ENCODE peak calls at places on chromosomes 6 and 20, in eight cellular contexts. One of them, this sample, is unnamed.

GRCh38 chr6:16168858-16169257 is 40.0 kb downstream of the MYLIP start:
- DNase-seq in esophagus muscularis mucosa: no peak
- DNase-seq in CD8-positive, alpha-beta T cell: no peak
- DNase-seq in AG10803: peak
- DNase-seq in stimulated activated CD4-positive, alpha-beta T cell treated with anti-CD3 and anti-CD28 coated beads, Interleukin-12 subunit alpha, Interleukin-12 subunit beta, amount 100 ng/mL, for 48 hours: no peak
- DNase-seq in bronchial epithelial cell: peak
- DNase-seq in stimulated activated CD8-positive, alpha-beta memory T cell treated with anti-CD3 and anti-CD28 coated beads, Interleukin-12 subunit alpha, Interleukin-12 subunit beta, amount 100 ng/mL, for 4 hours: no peak
- DNase-seq in NCI-H1105 treated with DMSO at 0.1 percent for 48 hours: peak
- DNase-seq in this sample: no peak

GRCh38 chr20:62735331-62735821 is 26.7 kb downstream of the NTSR1 start:
- DNase-seq in stimulated activated CD4-positive, alpha-beta T cell treated with anti-CD3 and anti-CD28 coated beads, Interleukin-12 subunit alpha, Interleukin-12 subunit beta, amount 100 ng/mL, for 48 hours: no peak
- DNase-seq in CD8-positive, alpha-beta T cell: peak
- DNase-seq in esophagus muscularis mucosa: no peak
- DNase-seq in stimulated activated CD8-positive, alpha-beta memory T cell treated with anti-CD3 and anti-CD28 coated beads, Interleukin-12 subunit alpha, Interleukin-12 subunit beta, amount 100 ng/mL, for 4 hours: no peak
- DNase-seq in NCI-H1105 treated with DMSO at 0.1 percent for 48 hours: no peak
- DNase-seq in AG10803: no peak
- DNase-seq in bronchial epithelial cell: no peak
- DNase-seq in this sample: no peak

GRCh38 chr20:49450281-49450707 is 32.2 kb downstream of the KCNB1 start:
- DNase-seq in stimulated activated CD8-positive, alpha-beta memory T cell treated with anti-CD3 and anti-CD28 coated beads, Interleukin-12 subunit alpha, Interleukin-12 subunit beta, amount 100 ng/mL, for 4 hours: no peak
- DNase-seq in stimulated activated CD4-positive, alpha-beta T cell treated with anti-CD3 and anti-CD28 coated beads, Interleukin-12 subunit alpha, Interleukin-12 subunit beta, amount 100 ng/mL, for 48 hours: no peak
- DNase-seq in CD8-positive, alpha-beta T cell: no peak
- DNase-seq in bronchial epithelial cell: no peak
- DNase-seq in NCI-H1105 treated with DMSO at 0.1 percent for 48 hours: peak
- DNase-seq in esophagus muscularis mucosa: no peak
- DNase-seq in AG10803: no peak
- DNase-seq in this sample: no peak

GRCh38 chr20:62287129-62287528 is 15.7 kb upstream of the ADRM1 start:
- DNase-seq in CD8-positive, alpha-beta T cell: no peak
- DNase-seq in stimulated activated CD4-positive, alpha-beta T cell treated with anti-CD3 and anti-CD28 coated beads, Interleukin-12 subunit alpha, Interleukin-12 subunit beta, amount 100 ng/mL, for 48 hours: no peak
- DNase-seq in NCI-H1105 treated with DMSO at 0.1 percent for 48 hours: no peak
- DNase-seq in esophagus muscularis mucosa: no peak
- DNase-seq in AG10803: no peak
- DNase-seq in bronchial epithelial cell: no peak
- DNase-seq in stimulated activated CD8-positive, alpha-beta memory T cell treated with anti-CD3 and anti-CD28 coated beads, Interleukin-12 subunit alpha, Interleukin-12 subunit beta, amount 100 ng/mL, for 4 hours: no peak
- DNase-seq in this sample: no peak

GRCh38 chr6:28323813-28324424 is 12.0 kb downstream of the ZSCAN31 start:
- DNase-seq in stimulated activated CD8-positive, alpha-beta memory T cell treated with anti-CD3 and anti-CD28 coated beads, Interleukin-12 subunit alpha, Interleukin-12 subunit beta, amount 100 ng/mL, for 4 hours: no peak
- DNase-seq in bronchial epithelial cell: no peak
- DNase-seq in CD8-positive, alpha-beta T cell: no peak
- DNase-seq in esophagus muscularis mucosa: no peak
- DNase-seq in AG10803: no peak
- DNase-seq in stimulated activated CD4-positive, alpha-beta T cell treated with anti-CD3 and anti-CD28 coated beads, Interleukin-12 subunit alpha, Interleukin-12 subunit beta, amount 100 ng/mL, for 48 hours: no peak
- DNase-seq in NCI-H1105 treated with DMSO at 0.1 percent for 48 hours: no peak
- DNase-seq in this sample: no peak

GRCh38 chr20:62163485-62163865 is 19.4 kb upstream of the MTG2 start:
- DNase-seq in CD8-positive, alpha-beta T cell: no peak
- DNase-seq in AG10803: no peak
- DNase-seq in bronchial epithelial cell: no peak
- DNase-seq in stimulated activated CD4-positive, alpha-beta T cell treated with anti-CD3 and anti-CD28 coated beads, Interleukin-12 subunit alpha, Interleukin-12 subunit beta, amount 100 ng/mL, for 48 hours: no peak
- DNase-seq in NCI-H1105 treated with DMSO at 0.1 percent for 48 hours: no peak
- DNase-seq in esophagus muscularis mucosa: no peak
- DNase-seq in stimulated activated CD8-positive, alpha-beta memory T cell treated with anti-CD3 and anti-CD28 coated beads, Interleukin-12 subunit alpha, Interleukin-12 subunit beta, amount 100 ng/mL, for 4 hours: no peak
- DNase-seq in this sample: no peak

GRCh38 chr6:145733207-145733606 is 2.1 kb downstream of the EPM2A start:
- DNase-seq in esophagus muscularis mucosa: no peak
- DNase-seq in NCI-H1105 treated with DMSO at 0.1 percent for 48 hours: peak
- DNase-seq in AG10803: no peak
- DNase-seq in stimulated activated CD8-positive, alpha-beta memory T cell treated with anti-CD3 and anti-CD28 coated beads, Interleukin-12 subunit alpha, Interleukin-12 subunit beta, amount 100 ng/mL, for 4 hours: no peak
- DNase-seq in CD8-positive, alpha-beta T cell: no peak
- DNase-seq in bronchial epithelial cell: no peak
- DNase-seq in stimulated activated CD4-positive, alpha-beta T cell treated with anti-CD3 and anti-CD28 coated beads, Interleukin-12 subunit alpha, Interleukin-12 subunit beta, amount 100 ng/mL, for 48 hours: no peak
- DNase-seq in this sample: no peak

GRCh38 chr6:151729829-151730495 is 77.5 kb upstream of the ESR1 start:
- DNase-seq in esophagus muscularis mucosa: no peak
- DNase-seq in stimulated activated CD4-positive, alpha-beta T cell treated with anti-CD3 and anti-CD28 coated beads, Interleukin-12 subunit alpha, Interleukin-12 subunit beta, amount 100 ng/mL, for 48 hours: no peak
- DNase-seq in bronchial epithelial cell: peak
- DNase-seq in AG10803: no peak
- DNase-seq in NCI-H1105 treated with DMSO at 0.1 percent for 48 hours: no peak
- DNase-seq in CD8-positive, alpha-beta T cell: no peak
- DNase-seq in stimulated activated CD8-positive, alpha-beta memory T cell treated with anti-CD3 and anti-CD28 coated beads, Interleukin-12 subunit alpha, Interleukin-12 subunit beta, amount 100 ng/mL, for 4 hours: no peak
- DNase-seq in this sample: no peak

GRCh38 chr6:100057941-100058340 is 63.9 kb upstream of the MCHR2 start:
- DNase-seq in stimulated activated CD8-positive, alpha-beta memory T cell treated with anti-CD3 and anti-CD28 coated beads, Interleukin-12 subunit alpha, Interleukin-12 subunit beta, amount 100 ng/mL, for 4 hours: no peak
- DNase-seq in AG10803: no peak
- DNase-seq in NCI-H1105 treated with DMSO at 0.1 percent for 48 hours: no peak
- DNase-seq in CD8-positive, alpha-beta T cell: no peak
- DNase-seq in esophagus muscularis mucosa: no peak
- DNase-seq in stimulated activated CD4-positive, alpha-beta T cell treated with anti-CD3 and anti-CD28 coated beads, Interleukin-12 subunit alpha, Interleukin-12 subunit beta, amount 100 ng/mL, for 48 hours: no peak
- DNase-seq in bronchial epithelial cell: peak
- DNase-seq in this sample: no peak

GRCh38 chr6:41787219-41787917 is at the start of gene TOMM6:
- DNase-seq in NCI-H1105 treated with DMSO at 0.1 percent for 48 hours: peak
- DNase-seq in stimulated activated CD8-positive, alpha-beta memory T cell treated with anti-CD3 and anti-CD28 coated beads, Interleukin-12 subunit alpha, Interleukin-12 subunit beta, amount 100 ng/mL, for 4 hours: peak
- DNase-seq in AG10803: peak
- DNase-seq in CD8-positive, alpha-beta T cell: peak
- DNase-seq in esophagus muscularis mucosa: peak
- DNase-seq in bronchial epithelial cell: peak
- DNase-seq in stimulated activated CD4-positive, alpha-beta T cell treated with anti-CD3 and anti-CD28 coated beads, Interleukin-12 subunit alpha, Interleukin-12 subunit beta, amount 100 ng/mL, for 48 hours: peak
- DNase-seq in this sample: peak

GRCh38 chr20:2005831-2006426 is 12.1 kb upstream of the PDYN start:
- DNase-seq in bronchial epithelial cell: peak
- DNase-seq in AG10803: peak
- DNase-seq in NCI-H1105 treated with DMSO at 0.1 percent for 48 hours: no peak
- DNase-seq in esophagus muscularis mucosa: no peak
- DNase-seq in CD8-positive, alpha-beta T cell: peak
- DNase-seq in stimulated activated CD4-positive, alpha-beta T cell treated with anti-CD3 and anti-CD28 coated beads, Interleukin-12 subunit alpha, Interleukin-12 subunit beta, amount 100 ng/mL, for 48 hours: peak
- DNase-seq in stimulated activated CD8-positive, alpha-beta memory T cell treated with anti-CD3 and anti-CD28 coated beads, Interleukin-12 subunit alpha, Interleukin-12 subunit beta, amount 100 ng/mL, for 4 hours: peak
- DNase-seq in this sample: peak

GRCh38 chr6:107458687-107459282 is 579 bp downstream of the PDSS2 start:
- DNase-seq in stimulated activated CD4-positive, alpha-beta T cell treated with anti-CD3 and anti-CD28 coated beads, Interleukin-12 subunit alpha, Interleukin-12 subunit beta, amount 100 ng/mL, for 48 hours: peak
- DNase-seq in CD8-positive, alpha-beta T cell: peak
- DNase-seq in NCI-H1105 treated with DMSO at 0.1 percent for 48 hours: peak
- DNase-seq in bronchial epithelial cell: peak
- DNase-seq in AG10803: peak
- DNase-seq in stimulated activated CD8-positive, alpha-beta memory T cell treated with anti-CD3 and anti-CD28 coated beads, Interleukin-12 subunit alpha, Interleukin-12 subunit beta, amount 100 ng/mL, for 4 hours: no peak
- DNase-seq in esophagus muscularis mucosa: no peak
- DNase-seq in this sample: peak

GRCh38 chr20:37421988-37422387 is 76.0 kb downstream of the SRC start:
- DNase-seq in bronchial epithelial cell: no peak
- DNase-seq in esophagus muscularis mucosa: no peak
- DNase-seq in stimulated activated CD8-positive, alpha-beta memory T cell treated with anti-CD3 and anti-CD28 coated beads, Interleukin-12 subunit alpha, Interleukin-12 subunit beta, amount 100 ng/mL, for 4 hours: no peak
- DNase-seq in AG10803: no peak
- DNase-seq in stimulated activated CD4-positive, alpha-beta T cell treated with anti-CD3 and anti-CD28 coated beads, Interleukin-12 subunit alpha, Interleukin-12 subunit beta, amount 100 ng/mL, for 48 hours: no peak
- DNase-seq in CD8-positive, alpha-beta T cell: no peak
- DNase-seq in NCI-H1105 treated with DMSO at 0.1 percent for 48 hours: no peak
- DNase-seq in this sample: no peak

GRCh38 chr6:83309344-83309743 is 116.2 kb downstream of the RWDD2A start:
- DNase-seq in esophagus muscularis mucosa: no peak
- DNase-seq in NCI-H1105 treated with DMSO at 0.1 percent for 48 hours: no peak
- DNase-seq in bronchial epithelial cell: peak
- DNase-seq in stimulated activated CD8-positive, alpha-beta memory T cell treated with anti-CD3 and anti-CD28 coated beads, Interleukin-12 subunit alpha, Interleukin-12 subunit beta, amount 100 ng/mL, for 4 hours: no peak
- DNase-seq in stimulated activated CD4-positive, alpha-beta T cell treated with anti-CD3 and anti-CD28 coated beads, Interleukin-12 subunit alpha, Interleukin-12 subunit beta, amount 100 ng/mL, for 48 hours: no peak
- DNase-seq in CD8-positive, alpha-beta T cell: no peak
- DNase-seq in AG10803: peak
- DNase-seq in this sample: no peak

GRCh38 chr6:89567635-89568390 is 70.7 kb downstream of the LYRM2 start:
- DNase-seq in CD8-positive, alpha-beta T cell: no peak
- DNase-seq in AG10803: no peak
- DNase-seq in esophagus muscularis mucosa: no peak
- DNase-seq in stimulated activated CD8-positive, alpha-beta memory T cell treated with anti-CD3 and anti-CD28 coated beads, Interleukin-12 subunit alpha, Interleukin-12 subunit beta, amount 100 ng/mL, for 4 hours: no peak
- DNase-seq in stimulated activated CD4-positive, alpha-beta T cell treated with anti-CD3 and anti-CD28 coated beads, Interleukin-12 subunit alpha, Interleukin-12 subunit beta, amount 100 ng/mL, for 48 hours: no peak
- DNase-seq in bronchial epithelial cell: no peak
- DNase-seq in NCI-H1105 treated with DMSO at 0.1 percent for 48 hours: no peak
- DNase-seq in this sample: no peak

GRCh38 chr20:62804632-62805364 is at the start of gene OGFR:
- DNase-seq in AG10803: peak
- DNase-seq in esophagus muscularis mucosa: no peak
- DNase-seq in stimulated activated CD8-positive, alpha-beta memory T cell treated with anti-CD3 and anti-CD28 coated beads, Interleukin-12 subunit alpha, Interleukin-12 subunit beta, amount 100 ng/mL, for 4 hours: peak
- DNase-seq in stimulated activated CD4-positive, alpha-beta T cell treated with anti-CD3 and anti-CD28 coated beads, Interleukin-12 subunit alpha, Interleukin-12 subunit beta, amount 100 ng/mL, for 48 hours: peak
- DNase-seq in bronchial epithelial cell: no peak
- DNase-seq in CD8-positive, alpha-beta T cell: peak
- DNase-seq in NCI-H1105 treated with DMSO at 0.1 percent for 48 hours: peak
- DNase-seq in this sample: peak

GRCh38 chr6:137933696-137934095 is 66.6 kb downstream of the TNFAIP3 start:
- DNase-seq in CD8-positive, alpha-beta T cell: no peak
- DNase-seq in NCI-H1105 treated with DMSO at 0.1 percent for 48 hours: no peak
- DNase-seq in AG10803: peak
- DNase-seq in stimulated activated CD8-positive, alpha-beta memory T cell treated with anti-CD3 and anti-CD28 coated beads, Interleukin-12 subunit alpha, Interleukin-12 subunit beta, amount 100 ng/mL, for 4 hours: no peak
- DNase-seq in stimulated activated CD4-positive, alpha-beta T cell treated with anti-CD3 and anti-CD28 coated beads, Interleukin-12 subunit alpha, Interleukin-12 subunit beta, amount 100 ng/mL, for 48 hours: no peak
- DNase-seq in bronchial epithelial cell: peak
- DNase-seq in esophagus muscularis mucosa: no peak
- DNase-seq in this sample: no peak

GRCh38 chr6:27502508-27503435 is 29.9 kb upstream of the ZNF184 start:
- DNase-seq in stimulated activated CD8-positive, alpha-beta memory T cell treated with anti-CD3 and anti-CD28 coated beads, Interleukin-12 subunit alpha, Interleukin-12 subunit beta, amount 100 ng/mL, for 4 hours: peak
- DNase-seq in bronchial epithelial cell: peak
- DNase-seq in esophagus muscularis mucosa: no peak
- DNase-seq in NCI-H1105 treated with DMSO at 0.1 percent for 48 hours: peak
- DNase-seq in CD8-positive, alpha-beta T cell: peak
- DNase-seq in stimulated activated CD4-positive, alpha-beta T cell treated with anti-CD3 and anti-CD28 coated beads, Interleukin-12 subunit alpha, Interleukin-12 subunit beta, amount 100 ng/mL, for 48 hours: peak
- DNase-seq in AG10803: peak
- DNase-seq in this sample: peak

GRCh38 chr6:152173957-152174356 is 366.5 kb downstream of the ESR1 start:
- DNase-seq in bronchial epithelial cell: peak
- DNase-seq in esophagus muscularis mucosa: no peak
- DNase-seq in NCI-H1105 treated with DMSO at 0.1 percent for 48 hours: no peak
- DNase-seq in stimulated activated CD4-positive, alpha-beta T cell treated with anti-CD3 and anti-CD28 coated beads, Interleukin-12 subunit alpha, Interleukin-12 subunit beta, amount 100 ng/mL, for 48 hours: no peak
- DNase-seq in CD8-positive, alpha-beta T cell: no peak
- DNase-seq in AG10803: no peak
- DNase-seq in stimulated activated CD8-positive, alpha-beta memory T cell treated with anti-CD3 and anti-CD28 coated beads, Interleukin-12 subunit alpha, Interleukin-12 subunit beta, amount 100 ng/mL, for 4 hours: no peak
- DNase-seq in this sample: no peak